ENCODE peak calls at places on chromosomes 2 and 18, in four cellular contexts. Z, L, O and K are unnamed samples. For H3K9me3 and H3K27me3, the result is how much of the 10 kb centered on the place peaks cover.

GRCh38 chr2:30165050-30165520 is 18.3 kb downstream of the YPEL5 start:
- DNase-seq in Z (peak), L (no peak), O (peak), K (no peak)

GRCh38 chr2:10331702-10332401 is 29.1 kb downstream of the HPCAL1 start:
- DNase-seq in Z (no peak), L (no peak), O (no peak), K (no peak)

GRCh38 chr2:85266424-85267041 is 61.3 kb downstream of the TGOLN2 start:
- DNase-seq in Z (peak), L (no peak), O (peak), K (peak)

GRCh38 chr2:176419591-176420071 is 150.4 kb downstream of the MTX2 start:
- DNase-seq in Z (no peak), L (no peak), O (peak), K (no peak)

GRCh38 chr2:457792-458430 is 170.0 kb upstream of the ALKAL2 start:
- DNase-seq in Z (no peak), L (no peak), O (no peak), K (no peak)

GRCh38 chr2:99140860-99141109 is 722 bp upstream of the C2orf15 start:
- DNase-seq in Z (no peak), L (no peak), O (peak), K (peak)

GRCh38 chr2:28292491-28292890 is 100.2 kb upstream of the FOSL2 start:
- DNase-seq in Z (no peak), L (no peak), O (no peak), K (no peak)

GRCh38 chr2:175853110-175853509 is 149.0 kb downstream of the LNPK start:
- DNase-seq in Z (no peak), L (no peak), O (no peak), K (no peak)

GRCh38 chr2:226802573-226802972 is 3.0 kb upstream of the IRS1 start:
- DNase-seq in Z (no peak), L (no peak), O (peak), K (no peak)

GRCh38 chr2:150672311-150672710 is 184.8 kb upstream of the RND3 start:
- DNase-seq in Z (no peak), L (no peak), O (no peak), K (no peak)

GRCh38 chr2:241858206-241859016 is at the start of gene PDCD1:
- DNase-seq in Z (peak), L (no peak), O (no peak), K (peak)

GRCh38 chr2:105321875-105322646 is 7.5 kb downstream of the TGFBRAP1 start:
- DNase-seq in Z (no peak), L (no peak), O (no peak), K (no peak)

GRCh38 chr2:40325111-40325510 is 126.8 kb downstream of the SLC8A1 start:
- DNase-seq in Z (no peak), L (no peak), O (no peak), K (no peak)

GRCh38 chr2:231046908-231047269 is 9.6 kb downstream of the C2orf72 start:
- DNase-seq in Z (no peak), L (no peak), O (no peak), K (no peak)

GRCh38 chr2:172282944-172283343 is 144.4 kb upstream of the ITGA6 start:
- DNase-seq in Z (no peak), L (no peak), O (peak), K (no peak)

GRCh38 chr2:26144031-26144430 is 28.9 kb upstream of the GAREM2 start:
- DNase-seq in Z (no peak), L (no peak), O (no peak), K (no peak)

GRCh38 chr2:69013837-69014796 is 1.1 kb downstream of the ANTXR1 start:
- DNase-seq in Z (no peak), L (no peak), O (peak), K (no peak)

GRCh38 chr2:121363632-121364420 is 78.8 kb upstream of the TFCP2L1 start:
- DNase-seq in Z (no peak), L (no peak), O (peak), K (no peak)

GRCh38 chr2:28951910-28952805 is 28.9 kb upstream of the TOGARAM2 start:
- DNase-seq in Z (no peak), L (no peak), O (peak), K (peak)

GRCh38 chr2:20135631-20136050 is 84.2 kb upstream of the LAPTM4A start:
- DNase-seq in Z (peak), L (no peak), O (peak), K (peak)

GRCh38 chr18:27549335-27550039 is 364.4 kb upstream of the CHST9 start:
- DNase-seq in Z (no peak), L (no peak), O (no peak), K (no peak)

GRCh38 chr2:119730598-119731278 is 29.0 kb upstream of the PTPN4 start:
- DNase-seq in Z (peak), L (no peak), O (no peak), K (no peak)

GRCh38 chr2:10414591-10414990 is 33.5 kb downstream of the ODC1 start:
- DNase-seq in Z (no peak), L (no peak), O (no peak), K (no peak)

DNA sequence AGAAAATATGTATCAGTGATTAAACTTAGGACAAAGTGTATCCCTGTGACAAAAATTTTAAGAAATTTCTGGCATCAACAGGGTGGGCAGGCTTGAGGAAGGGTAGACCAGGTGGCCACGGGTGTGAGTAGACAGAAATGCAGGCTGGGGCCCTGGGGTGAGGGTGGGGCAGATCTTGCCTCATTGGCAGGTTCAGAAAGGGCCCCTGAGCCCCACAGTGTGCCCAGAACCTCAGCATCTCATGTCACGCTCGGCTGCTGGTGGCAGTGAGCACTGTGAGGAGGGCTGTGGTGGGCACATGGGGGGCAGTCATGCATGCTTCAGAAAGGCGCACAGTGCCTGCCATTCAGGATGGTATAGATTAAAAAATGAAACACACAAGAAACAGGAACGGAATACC is 7.6 kb upstream of the ASB18 start:
- DNase-seq in Z (no peak), L (no peak), O (no peak), K (no peak)
- H3K9me3 ChIP-seq in Z (under half), L (under half), O (under half), K (under half)

DNA sequence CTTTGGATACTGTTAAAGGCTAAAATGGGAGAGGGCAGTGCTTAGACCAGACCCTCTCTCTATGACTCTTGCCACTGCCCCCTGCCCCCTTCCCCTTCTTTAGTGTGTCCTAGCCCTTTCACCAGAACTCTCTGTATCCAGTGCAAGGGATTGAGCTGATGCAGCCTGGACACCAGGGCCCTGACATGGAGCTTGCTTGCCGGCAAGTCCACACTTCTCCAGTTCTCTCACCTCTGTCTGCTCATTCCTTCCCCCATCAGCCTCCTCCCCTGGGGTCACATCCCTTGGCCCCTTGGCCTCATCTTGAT is 1.5 kb upstream of the WNT6 start:
- DNase-seq in Z (no peak), L (no peak), O (no peak), K (peak)
- H3K27me3 ChIP-seq in Z (half or more), L (under half), O (half or more), K (half or more)

GRCh38 chr2:24539258-24539657 is 48.2 kb downstream of the NCOA1 start:
- DNase-seq in Z (no peak), L (no peak), O (no peak), K (no peak)
- H3K9me3 ChIP-seq in Z (under half), L (under half), O (under half), K (under half)

DNA sequence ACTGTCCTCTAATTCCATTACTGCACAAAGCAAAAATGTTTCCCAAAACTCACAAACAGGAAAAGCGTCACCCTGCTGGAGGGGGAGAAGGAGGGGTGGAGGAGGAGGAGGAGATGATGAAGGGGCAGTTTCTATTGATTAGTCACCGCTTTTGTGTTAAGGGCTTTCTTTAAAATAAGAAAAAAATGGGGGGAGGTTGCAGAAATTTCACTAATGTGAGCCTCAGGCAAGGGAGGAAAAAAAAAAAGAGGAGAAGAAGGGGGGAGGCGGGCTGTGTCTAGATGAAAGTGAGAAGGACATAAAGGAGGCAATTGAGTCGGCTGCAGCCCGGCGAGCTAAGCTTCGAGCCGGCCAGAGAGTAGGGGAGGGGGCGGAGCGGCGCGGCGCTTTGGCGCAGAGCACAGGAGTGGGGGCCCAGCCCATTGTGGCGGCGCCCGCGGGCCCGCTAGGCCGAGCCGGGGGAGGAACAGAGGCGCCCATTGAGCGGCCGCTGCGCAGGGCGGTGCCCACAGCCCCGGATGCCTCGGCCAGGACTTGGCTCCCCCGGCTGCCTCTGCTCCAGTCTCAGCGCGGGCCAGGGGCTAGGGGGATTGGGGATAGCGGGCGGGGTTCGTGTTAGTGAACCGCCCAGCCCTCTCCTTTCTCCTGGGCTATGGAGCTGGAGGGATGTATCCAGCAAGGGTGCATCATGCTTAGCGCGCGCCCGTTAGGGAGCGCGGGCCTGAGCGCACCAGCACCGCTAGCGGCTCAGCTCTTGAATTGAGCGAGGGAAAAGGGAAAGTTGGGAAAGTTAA is 7.9 kb downstream of the PAX3 start:
- DNase-seq in Z (no peak), L (no peak), O (peak), K (no peak)
- H3K27me3 ChIP-seq in Z (half or more), L (under half), O (half or more), K (half or more)

GRCh38 chr18:79899609-79900435 is 51.6 kb downstream of the SLC66A2 start:
- DNase-seq in Z (no peak), L (no peak), O (no peak), K (peak)

GRCh38 chr18:79900610-79901570 is 50.6 kb downstream of the SLC66A2 start:
- DNase-seq in Z (no peak), L (no peak), O (no peak), K (peak)

GRCh38 chr18:79898952-79899608 is 52.4 kb downstream of the SLC66A2 start:
- DNase-seq in Z (no peak), L (no peak), O (no peak), K (no peak)

GRCh38 chr18:79896746-79897145 is 54.7 kb downstream of the SLC66A2 start:
- DNase-seq in Z (no peak), L (no peak), O (no peak), K (no peak)

DNA sequence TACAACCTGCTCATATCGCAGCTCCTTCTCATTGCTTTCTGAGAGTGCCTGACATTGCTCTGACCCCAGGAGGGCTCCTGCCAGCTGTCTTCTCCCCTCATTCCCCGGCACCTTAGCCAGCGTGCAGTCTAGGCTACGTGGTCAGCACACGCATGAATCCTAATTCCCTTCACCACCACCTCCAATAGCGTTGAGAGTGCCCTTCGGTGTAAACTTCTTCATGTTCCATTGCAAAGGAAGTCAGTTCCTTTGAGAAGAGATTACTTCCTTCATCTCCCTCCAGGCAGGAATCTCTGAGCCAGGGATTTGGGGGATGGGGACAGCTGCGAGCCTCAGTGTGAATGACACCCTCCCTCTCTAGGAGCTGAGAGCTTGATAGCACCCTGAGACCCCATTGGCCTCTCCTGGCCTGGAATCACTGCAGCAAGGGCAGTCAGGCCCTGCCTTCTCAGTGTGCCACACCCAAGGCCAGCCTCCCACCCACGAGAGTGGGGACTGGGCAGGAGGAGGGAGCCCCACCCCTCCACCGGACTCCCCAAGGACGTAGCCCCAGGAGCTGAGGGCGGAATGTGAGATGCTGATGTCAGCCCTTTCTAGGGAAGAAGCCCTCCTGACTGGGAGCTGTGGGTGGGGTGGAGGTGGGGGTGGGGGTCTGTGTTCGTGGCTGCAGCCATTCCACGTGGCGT is 53.4 kb downstream of the SLC66A2 start:
- DNase-seq in Z (no peak), L (no peak), O (no peak), K (no peak)
- H3K9me3 ChIP-seq in Z (under half), L (half or more), O (under half), K (under half)

GRCh38 chr2:113406114-113406513 is 31.4 kb upstream of the ZNG1B start:
- DNase-seq in Z (no peak), L (no peak), O (no peak), K (no peak)

DNA sequence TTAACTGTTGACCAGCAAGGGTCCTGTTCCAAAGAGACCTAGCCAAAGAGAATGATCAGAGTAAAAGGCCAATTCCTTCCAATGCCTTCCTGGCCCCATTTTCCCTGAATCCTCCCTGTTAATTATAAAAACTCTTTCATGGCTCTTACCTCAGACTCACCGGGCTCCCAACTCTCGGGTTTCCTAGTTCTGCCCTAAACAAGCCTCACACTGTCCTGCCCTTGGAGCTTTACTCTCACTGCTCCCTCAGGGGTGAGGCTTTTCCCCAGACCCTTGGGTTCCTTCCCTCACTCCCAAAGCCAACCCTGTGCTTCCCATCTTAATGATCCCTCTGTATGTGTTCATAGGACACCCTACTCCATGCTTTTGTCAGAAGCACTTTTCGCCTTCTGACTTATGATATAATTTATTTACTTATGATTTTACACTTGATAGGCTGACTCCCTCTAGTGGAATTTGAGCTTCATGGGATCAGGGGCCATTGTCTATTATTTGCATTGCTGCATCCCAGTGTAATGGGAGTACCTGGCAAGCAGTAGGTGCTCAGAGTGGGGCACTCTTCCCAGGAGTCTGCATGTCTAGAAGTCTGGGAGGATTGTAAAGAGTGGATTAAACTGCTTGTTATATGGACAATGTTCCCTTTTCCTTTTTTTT is 29.9 kb upstream of the ZNG1B start:
- DNase-seq in Z (no peak), L (no peak), O (peak), K (no peak)
- H3K27me3 ChIP-seq in Z (under half), L (under half), O (under half), K (under half)

DNA sequence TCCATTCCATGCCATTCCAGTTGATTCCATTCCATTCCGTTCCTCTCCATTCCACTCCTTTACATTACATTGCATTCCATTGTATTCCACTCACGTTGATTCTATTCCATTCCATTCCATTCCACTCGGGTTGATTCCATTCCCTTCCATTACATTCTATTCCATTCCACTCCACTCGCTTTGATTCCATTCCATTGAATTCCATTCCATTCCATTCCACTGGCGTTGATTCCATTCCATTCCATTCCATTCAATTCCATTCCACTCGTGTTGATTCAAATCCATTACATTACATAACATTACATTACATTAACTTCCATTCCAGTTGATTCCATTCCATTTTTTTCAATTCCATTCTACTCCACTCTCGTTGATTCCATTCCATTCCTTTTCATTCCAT is 1142.8 kb downstream of the RPIA start:
- DNase-seq in Z (no peak), L (no peak), O (no peak), K (no peak)
- H3K9me3 ChIP-seq in Z (under half), L (under half), O (under half), K (under half)

GRCh38 chr18:48409591-48410094 is 460 bp upstream of the ZBTB7C start:
- DNase-seq in Z (no peak), L (no peak), O (peak), K (no peak)

GRCh38 chr18:48410095-48410920 is 1.1 kb upstream of the ZBTB7C start:
- DNase-seq in Z (peak), L (peak), O (peak), K (peak)

GRCh38 chr18:48408111-48408726 is 964 bp downstream of the ZBTB7C start:
- DNase-seq in Z (no peak), L (no peak), O (peak), K (no peak)

GRCh38 chr18:48408727-48409590 is at the start of gene ZBTB7C:
- DNase-seq in Z (peak), L (no peak), O (peak), K (no peak)

DNA sequence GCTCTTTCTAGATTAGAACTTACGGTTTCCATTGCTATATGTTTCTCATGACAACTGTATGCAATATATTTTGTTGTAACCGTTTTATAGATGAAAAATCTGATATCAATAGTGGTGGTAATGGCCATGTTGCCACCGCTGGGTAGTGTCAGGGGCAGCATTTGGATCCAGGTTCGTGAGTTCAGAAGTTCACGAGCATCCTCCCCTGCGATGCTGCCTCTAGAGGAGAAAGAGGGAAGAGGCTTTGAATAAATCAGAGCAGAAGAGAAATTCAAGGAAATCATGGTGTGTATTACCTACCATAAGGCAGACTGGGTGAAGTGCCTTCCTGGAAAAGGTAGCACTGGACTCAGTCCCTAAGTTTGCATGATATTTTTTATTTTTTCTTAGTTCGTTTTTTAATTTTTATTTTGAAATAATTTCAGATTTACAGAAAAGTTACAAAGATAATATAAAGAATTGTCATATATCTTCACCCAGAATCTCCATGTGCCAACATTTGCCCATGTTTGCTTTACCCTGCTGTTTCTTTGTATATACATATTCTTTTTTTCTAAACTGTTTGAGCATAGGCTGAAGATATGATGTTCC is 3.3 kb upstream of the ZBTB7C start:
- DNase-seq in Z (no peak), L (no peak), O (peak), K (no peak)
- H3K27me3 ChIP-seq in Z (half or more), L (under half), O (under half), K (half or more)